ENCODE peak calls at places on chromosomes 3 and 15, in ten cellular contexts. U, K, O, S, E, P, Z, D, F and I are unnamed samples.

GRCh38 chr3:17639257-17639656 is 103.2 kb downstream of the TBC1D5 start:
- DNase-seq in F (no peak), E (peak; percentile 41), K (no peak), D (no peak), U (no peak), S (peak; percentile 80), Z (no peak), O (no peak), P (no peak), I (no peak)

GRCh38 chr3:66989860-66990696 is 8.0 kb upstream of the KBTBD8 start:
- DNase-seq in S (peak; percentile 21), O (no peak), P (no peak), D (peak; percentile 21), E (no peak), Z (no peak), K (no peak), U (peak; percentile 28), F (no peak), I (peak; percentile 19)

GRCh38 chr3:51708216-51708845 is 1.5 kb downstream of the GRM2 start:
- DNase-seq in D (no peak), P (no peak), U (no peak), S (no peak), Z (no peak), F (no peak), K (no peak), O (no peak), E (no peak), I (no peak)

GRCh38 chr15:80773792-80774352 is 5.3 kb upstream of the CEMIP start:
- DNase-seq in E (no peak), U (no peak), O (no peak), D (no peak), K (no peak), S (no peak), P (no peak), F (no peak), Z (no peak), I (no peak)

GRCh38 chr3:177284383-177284881 is 87.2 kb upstream of the TBL1XR1 start:
- DNase-seq in O (no peak), E (no peak), Z (peak; percentile 20), S (peak; percentile 74), U (no peak), D (no peak), F (peak; percentile 68), P (no peak), K (no peak), I (no peak)

GRCh38 chr3:123315271-123315595 is 113.5 kb downstream of the SEC22A start:
- DNase-seq in O (no peak), E (no peak), U (no peak), D (no peak), F (no peak), Z (no peak), P (no peak), K (no peak), S (no peak), I (no peak)

GRCh38 chr3:144810150-144810549 is 838.5 kb downstream of the DIPK2A start:
- DNase-seq in S (no peak), Z (no peak), O (no peak), U (no peak), F (no peak), D (no peak), K (no peak), E (no peak), P (no peak), I (no peak)

GRCh38 chr3:43757613-43758012 is 66.9 kb downstream of the ABHD5 start:
- DNase-seq in F (no peak), Z (no peak), K (no peak), O (no peak), U (no peak), P (no peak), D (no peak), S (no peak), E (no peak), I (no peak)

GRCh38 chr3:128584412-128585020 is 66.1 kb downstream of the RPN1 start:
- DNase-seq in K (peak; percentile 40), D (peak; percentile 21), U (peak; percentile 82), F (peak; percentile 84), O (no peak), Z (peak; percentile 74), S (peak; percentile 70), P (peak; percentile 31), E (peak; percentile 23), I (no peak)

GRCh38 chr15:66293419-66294156 is at the start of gene DIS3L:
- DNase-seq in U (peak; percentile 2), P (peak; percentile 48), D (peak; percentile 67), E (no peak), K (no peak), S (peak; percentile 30), F (peak; percentile 49), O (peak; percentile 59), Z (peak; percentile 44), I (peak; percentile 72)

GRCh38 chr3:4413467-4413866 is 53.6 kb downstream of the SUMF1 start:
- DNase-seq in O (no peak), U (no peak), F (no peak), D (no peak), K (no peak), E (peak; percentile 12), Z (no peak), S (peak; percentile 42), P (no peak), I (no peak)

GRCh38 chr3:29581311-29581710 is 300.4 kb downstream of the RBMS3 start:
- DNase-seq in P (no peak), D (no peak), U (no peak), Z (no peak), K (no peak), F (no peak), E (no peak), S (no peak), O (no peak), I (no peak)

GRCh38 chr3:16067837-16068471 is 106.5 kb upstream of the GALNT15 start:
- DNase-seq in O (no peak), S (no peak), K (no peak), F (no peak), D (no peak), U (no peak), P (no peak), E (no peak), Z (no peak), I (no peak)

GRCh38 chr3:121167374-121168139 is 259.6 kb downstream of the STXBP5L start:
- DNase-seq in F (no peak), D (no peak), P (no peak), E (no peak), U (no peak), K (no peak), O (no peak), S (no peak), Z (no peak), I (no peak)

GRCh38 chr3:24829011-24829581 is 334.4 kb upstream of the THRB start:
- DNase-seq in P (peak; percentile 53), F (peak; percentile 35), K (no peak), D (no peak), Z (no peak), E (no peak), U (peak; percentile 82), S (no peak), O (no peak), I (no peak)

GRCh38 chr3:122628567-122628966 is 51.1 kb downstream of the PARP15 start:
- DNase-seq in O (no peak), E (no peak), Z (no peak), S (no peak), F (no peak), K (no peak), D (no peak), P (no peak), U (no peak), I (no peak)

GRCh38 chr15:96341465-96342142 is 11.1 kb downstream of the NR2F2 start:
- DNase-seq in O (no peak), E (no peak), S (no peak), P (no peak), K (no peak), F (no peak), U (no peak), D (no peak), Z (no peak), I (no peak)

GRCh38 chr15:73959012-73959581 is 32.8 kb downstream of the LOXL1 start:
- DNase-seq in U (no peak), K (no peak), S (no peak), E (no peak), F (no peak), O (peak; percentile 24), P (no peak), Z (no peak), D (no peak), I (no peak)